ENCODE peak calls at places on chromosomes 3 and 15, in seven cellular contexts. S is H1, Z is neuronal stem cell, A is mesendoderm, W is H9, T is trophoblast cell, D is mesenchymal stem cell. R is an unnamed sample.

GRCh38 chr3:159928071-159928491 is 60.6 kb upstream of the IL12A start:
- DNase-seq in S (no peak), D (peak), Z (no peak), A (no peak), T (no peak), W (no peak), R (peak)

GRCh38 chr15:31083394-31083790 is 18.1 kb downstream of the TRPM1 start:
- DNase-seq in S (no peak), Z (no peak), A (no peak), W (no peak), D (no peak), T (no peak), R (no peak)

GRCh38 chr3:72227536-72228070 is 442.7 kb upstream of the PROK2 start:
- DNase-seq in A (peak), W (no peak), T (no peak), S (no peak), Z (no peak), D (no peak), R (no peak)

GRCh38 chr15:25933456-25934158 is 70.5 kb upstream of the ATP10A start:
- DNase-seq in A (peak), Z (peak), S (peak), W (peak), T (peak), D (peak), R (peak)

GRCh38 chr15:78341057-78341763 is 1.1 kb downstream of the CRABP1 start:
- DNase-seq in S (no peak), D (no peak), Z (no peak), T (no peak), W (peak), A (peak), R (no peak)

GRCh38 chr3:30426319-30426993 is 179.9 kb upstream of the TGFBR2 start:
- DNase-seq in D (peak), A (peak), Z (no peak), T (no peak), S (no peak), W (no peak), R (peak)

GRCh38 chr15:94259863-94260262 is 28.5 kb downstream of the MCTP2 start:
- DNase-seq in S (no peak), A (no peak), W (no peak), Z (no peak), D (no peak), T (no peak), R (no peak)

GRCh38 chr15:60905587-60905986 is 323.5 kb downstream of the RORA start:
- DNase-seq in A (peak), Z (no peak), T (no peak), D (no peak), S (no peak), W (peak), R (no peak)

GRCh38 chr3:158808697-158809096 is 6.8 kb downstream of the MFSD1 start:
- DNase-seq in D (peak), W (no peak), A (peak), S (no peak), T (no peak), Z (no peak), R (peak)

GRCh38 chr3:16370872-16371740 is 106.1 kb downstream of the OXNAD1 start:
- DNase-seq in S (no peak), A (peak), D (no peak), Z (no peak), T (peak), W (no peak), R (peak)

GRCh38 chr3:17140670-17141505 is 256.1 kb downstream of the PLCL2 start:
- DNase-seq in D (no peak), Z (no peak), T (no peak), A (no peak), W (peak), S (no peak), R (no peak)

GRCh38 chr3:127182848-127183714 is 9.8 kb upstream of the PRR23E start:
- DNase-seq in T (no peak), Z (no peak), W (peak), S (no peak), D (no peak), A (peak), R (no peak)

GRCh38 chr3:82938821-82939328 is 1177.4 kb upstream of the GBE1 start:
- DNase-seq in W (peak), S (no peak), D (no peak), A (no peak), Z (no peak), T (no peak), R (no peak)

GRCh38 chr3:186318135-186318534 is 43.9 kb downstream of the DGKG start:
- DNase-seq in T (no peak), D (peak), Z (no peak), S (no peak), A (peak), W (no peak), R (peak)

GRCh38 chr3:15295506-15295905 is 36.9 kb downstream of the SH3BP5 start:
- DNase-seq in Z (no peak), W (no peak), D (peak), A (no peak), T (no peak), S (no peak), R (no peak)

GRCh38 chr3:129650256-129650872 is 43.9 kb upstream of the PLXND1 start:
- DNase-seq in T (peak), D (peak), W (peak), S (no peak), Z (peak), A (peak), R (peak)

GRCh38 chr15:84868037-84868880 is 16.2 kb upstream of the SLC28A1 start:
- DNase-seq in Z (no peak), A (no peak), T (no peak), W (no peak), S (no peak), D (no peak), R (no peak)

GRCh38 chr15:32936283-32936918 is 218.6 kb downstream of the GREM1 start:
- DNase-seq in Z (no peak), T (no peak), S (no peak), D (peak), W (no peak), A (peak), R (peak)

GRCh38 chr3:126517986-126518778 is 609 bp upstream of the UROC1 start:
- DNase-seq in T (no peak), A (no peak), W (no peak), Z (no peak), D (no peak), S (no peak), R (no peak)

GRCh38 chr3:56238299-56238698 is 230.0 kb downstream of the ERC2 start:
- DNase-seq in W (peak), S (no peak), Z (no peak), T (no peak), A (peak), D (no peak), R (no peak)

GRCh38 chr15:82805994-82806406 is at the start of gene FSD2:
- DNase-seq in D (peak), Z (no peak), A (peak), S (no peak), W (no peak), T (no peak), R (no peak)

GRCh38 chr3:146131616-146132410 is 29.2 kb downstream of the PLOD2 start:
- DNase-seq in Z (no peak), A (no peak), T (peak), D (peak), S (no peak), W (no peak), R (peak)

GRCh38 chr3:169578381-169578780 is 85.1 kb downstream of the MECOM start:
- DNase-seq in W (no peak), S (no peak), T (no peak), Z (no peak), D (no peak), A (no peak), R (no peak)

GRCh38 chr3:169579086-169579485 is 84.4 kb downstream of the MECOM start:
- DNase-seq in W (no peak), A (no peak), Z (peak), D (no peak), T (no peak), S (no peak), R (no peak)

GRCh38 chr3:169574531-169574930 is 89.0 kb downstream of the MECOM start:
- DNase-seq in T (no peak), D (no peak), Z (no peak), S (no peak), A (no peak), W (no peak), R (no peak)

GRCh38 chr3:169573129-169573528 is 90.4 kb downstream of the MECOM start:
- DNase-seq in S (no peak), D (no peak), A (no peak), W (no peak), T (peak), Z (no peak), R (no peak)

DNA sequence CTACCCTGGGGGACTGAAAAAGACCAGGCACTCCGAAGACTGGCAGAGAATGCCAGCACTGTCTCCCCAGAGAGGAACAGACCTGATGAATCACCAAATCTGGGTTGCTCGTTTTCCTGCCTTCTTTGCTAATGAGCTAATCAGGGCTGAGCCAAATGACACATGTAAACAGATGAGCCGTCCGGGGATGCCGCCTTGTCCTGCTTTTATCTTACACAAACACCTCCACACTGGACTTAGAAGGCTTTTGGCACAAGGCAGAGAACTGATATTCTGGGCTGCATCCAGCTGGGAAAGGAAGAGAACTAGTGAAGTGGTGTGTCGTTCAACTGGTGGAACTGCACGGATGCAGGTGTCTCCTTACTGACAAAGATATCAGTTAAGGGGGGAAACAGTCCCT is 88.1 kb downstream of the MECOM start:
- DNase-seq in S (no peak), T (no peak), A (peak), W (no peak), D (peak), Z (no peak), R (peak)
- H2BK5ac ChIP-seq in S (no peak), T (peak), A (no peak), W (no peak), D (no peak), Z (no peak), R (no peak)

GRCh38 chr3:189967254-189967865 is 153.3 kb downstream of the P3H2 start:
- DNase-seq in A (peak), W (no peak), Z (peak), S (no peak), D (peak), T (no peak), R (peak)

GRCh38 chr3:189962466-189962865 is 158.2 kb downstream of the P3H2 start:
- DNase-seq in T (no peak), Z (no peak), A (no peak), D (no peak), W (no peak), S (no peak), R (no peak)

GRCh38 chr3:189961525-189962161 is 159.1 kb downstream of the P3H2 start:
- DNase-seq in S (peak), D (peak), Z (peak), T (peak), A (peak), W (peak), R (peak)

GRCh38 chr3:189966843-189967242 is 153.9 kb downstream of the P3H2 start:
- DNase-seq in S (no peak), Z (no peak), T (no peak), D (no peak), W (no peak), A (no peak), R (no peak)

GRCh38 chr3:189964623-189965022 is 156.1 kb downstream of the P3H2 start:
- DNase-seq in A (no peak), W (no peak), S (no peak), Z (no peak), D (no peak), T (no peak), R (no peak)
- H2BK5ac ChIP-seq in A (no peak), W (no peak), S (no peak), Z (no peak), D (no peak), T (no peak), R (no peak)

DNA sequence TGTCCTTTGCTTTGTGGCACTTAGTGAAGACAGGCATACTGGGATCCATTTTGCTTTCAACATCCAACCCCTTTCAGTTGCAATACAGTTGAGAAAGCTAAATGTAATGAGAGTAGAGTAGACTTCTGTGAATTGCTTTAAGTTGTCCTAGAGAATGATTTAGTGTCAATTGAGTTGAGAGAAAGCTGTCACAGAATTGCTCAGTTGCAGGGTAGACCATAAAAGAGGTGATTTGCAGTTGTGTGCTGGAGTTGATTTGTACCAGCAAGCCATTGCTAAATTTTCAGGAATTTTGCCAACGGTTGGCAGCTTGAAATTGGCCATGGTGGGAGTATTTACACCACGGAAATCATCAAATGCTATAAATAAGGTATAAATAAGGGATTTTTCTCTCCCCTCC is 2.2 kb downstream of the ABHD5 start:
- DNase-seq in A (no peak), D (no peak), S (no peak), T (no peak), W (no peak), Z (no peak), R (no peak)
- H2BK5ac ChIP-seq in A (no peak), D (no peak), S (no peak), T (no peak), W (no peak), Z (no peak), R (no peak)

DNA sequence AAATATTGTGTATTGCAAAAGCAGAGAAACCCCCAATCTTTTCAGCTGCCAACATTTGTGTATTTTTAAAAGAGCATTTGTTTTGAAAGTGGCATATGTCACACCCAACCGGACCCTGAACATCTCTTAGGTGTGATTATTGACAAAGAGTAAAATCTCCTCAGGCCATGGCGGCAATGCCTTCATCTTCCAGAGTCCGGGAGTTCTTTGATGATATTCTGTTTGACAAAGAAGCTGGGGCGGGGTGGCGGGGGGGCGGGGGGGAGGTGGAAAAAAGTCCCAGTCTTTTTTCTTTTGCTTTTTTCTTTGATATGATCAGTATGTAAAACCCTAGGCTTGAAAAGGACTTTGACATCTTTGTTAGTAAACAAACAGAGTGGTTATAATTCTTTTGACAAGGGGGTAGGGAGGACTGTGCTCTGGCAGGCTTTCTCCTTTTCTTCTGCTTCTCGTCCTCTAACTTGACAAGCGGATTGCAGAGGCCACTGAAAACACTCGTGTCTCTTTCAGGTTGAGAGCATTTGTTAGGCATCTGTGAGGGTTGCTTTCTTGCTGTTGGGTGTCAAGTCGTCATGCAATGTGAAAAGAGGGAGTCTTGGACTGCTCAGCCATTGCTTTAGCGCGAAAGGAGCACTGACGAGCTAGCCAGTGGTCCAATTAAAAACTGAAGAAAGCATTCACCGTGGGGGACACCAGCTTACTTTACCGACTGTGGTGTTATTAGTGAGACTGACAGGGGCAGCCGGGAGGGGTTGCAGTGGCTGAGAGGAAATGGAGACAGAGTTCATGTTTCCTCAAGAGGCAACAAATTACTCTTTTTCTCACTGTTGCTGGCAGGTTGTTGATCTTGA is 243.2 kb downstream of the NSUN3 start:
- DNase-seq in S (no peak), Z (peak), D (no peak), T (no peak), W (no peak), A (no peak), R (no peak)
- H2BK5ac ChIP-seq in S (no peak), Z (no peak), D (no peak), T (no peak), W (no peak), A (no peak), R (no peak)